ENCODE peak calls at places on chromosome 18, in seven cellular contexts. R, A, T, C, D, S and H are unnamed samples.

GRCh38 chr18:53422896-53423295 is 801.6 kb downstream of the MBD2 start:
- DNase-seq in R (no peak), C (no peak), S (no peak), A (no peak), D (no peak), T (no peak), H (no peak)

GRCh38 chr18:73535189-73535588 is 612.4 kb downstream of the FBXO15 start:
- DNase-seq in A (no peak), D (no peak), S (no peak), T (no peak), R (no peak), C (no peak), H (no peak)

GRCh38 chr18:78995740-78996395 is 16.2 kb downstream of the SALL3 start:
- DNase-seq in R (no peak), D (no peak), T (no peak), S (no peak), C (no peak), A (no peak), H (no peak)

GRCh38 chr18:25282282-25282681 is 69.7 kb downstream of the ZNF521 start:
- DNase-seq in T (no peak), S (no peak), A (no peak), D (no peak), C (no peak), R (no peak), H (no peak)

GRCh38 chr18:13136056-13136688 is 82.4 kb upstream of the LDLRAD4 start:
- DNase-seq in A (no peak), D (no peak), S (peak), C (no peak), R (no peak), T (no peak), H (no peak)

GRCh38 chr18:64183674-64184073 is 34.8 kb upstream of the LINC00305 start:
- DNase-seq in T (no peak), D (no peak), R (no peak), S (no peak), C (no peak), A (no peak), H (no peak)

GRCh38 chr18:13823707-13824395 is at the start of gene MC5R:
- DNase-seq in A (peak), T (peak), C (peak), D (peak), R (no peak), S (peak), H (no peak)

GRCh38 chr18:75654928-75655745 is 227.6 kb upstream of the SMIM21 start:
- DNase-seq in A (no peak), S (no peak), D (no peak), C (no peak), R (no peak), T (no peak), H (no peak)

GRCh38 chr18:8707946-8708345 is 2.6 kb downstream of the MTCL1 start:
- DNase-seq in A (no peak), D (no peak), C (peak), T (no peak), R (no peak), S (no peak), H (no peak)

GRCh38 chr18:22503803-22504202 is 86.1 kb upstream of the CTAGE1 start:
- DNase-seq in R (no peak), S (peak), D (no peak), A (no peak), T (peak), C (no peak), H (peak)

GRCh38 chr18:79611040-79611681 is 68.4 kb upstream of the CTDP1 start:
- DNase-seq in S (peak), R (peak), A (no peak), D (no peak), C (no peak), T (no peak), H (peak)

GRCh38 chr18:48979944-48980890 is 29.5 kb upstream of the SMAD7 start:
- DNase-seq in T (no peak), S (peak), R (no peak), A (no peak), C (peak), D (no peak), H (no peak)

GRCh38 chr18:54149078-54149697 is 75.3 kb downstream of the MBD2 start:
- DNase-seq in A (no peak), D (peak), C (peak), R (peak), S (peak), T (peak), H (no peak)

GRCh38 chr18:40283560-40283959 is 1671.5 kb upstream of the PIK3C3 start:
- DNase-seq in S (no peak), R (no peak), C (no peak), T (no peak), D (no peak), A (no peak), H (no peak)

GRCh38 chr18:32812342-32812741 is 39.5 kb upstream of the KLHL14 start:
- DNase-seq in T (no peak), S (no peak), C (no peak), D (no peak), R (no peak), A (no peak), H (no peak)

GRCh38 chr18:78913395-78913794 is 66.2 kb upstream of the SALL3 start:
- DNase-seq in S (no peak), A (no peak), R (no peak), D (no peak), C (no peak), T (no peak), H (peak)

GRCh38 chr18:48216639-48217280 is 192.4 kb downstream of the ZBTB7C start:
- DNase-seq in T (no peak), S (no peak), R (no peak), D (no peak), A (no peak), C (no peak), H (no peak)

GRCh38 chr18:69447886-69448285 is 47.2 kb downstream of the DOK6 start:
- DNase-seq in C (no peak), T (no peak), S (no peak), D (no peak), R (no peak), A (no peak), H (no peak)

GRCh38 chr18:79195716-79196683 is 126.8 kb downstream of the ATP9B start:
- DNase-seq in R (no peak), S (no peak), C (no peak), T (no peak), A (no peak), D (no peak), H (no peak)

GRCh38 chr18:49155410-49155809 is 204.6 kb upstream of the SMAD7 start:
- DNase-seq in A (no peak), D (no peak), S (no peak), R (no peak), C (no peak), T (no peak), H (no peak)

GRCh38 chr18:5518899-5519371 is 24.9 kb downstream of the EPB41L3 start:
- DNase-seq in T (peak), C (no peak), D (no peak), S (no peak), A (no peak), R (no peak), H (no peak)

GRCh38 chr18:2515408-2515807 is 55.9 kb downstream of the METTL4 start:
- DNase-seq in A (no peak), D (no peak), S (peak), T (peak), R (peak), C (no peak), H (no peak)

GRCh38 chr18:48951448-48952286 is 902 bp upstream of the SMAD7 start:
- DNase-seq in C (peak), T (peak), A (peak), D (peak), S (peak), R (no peak), H (peak)

GRCh38 chr18:54975598-54975997 is 16.3 kb upstream of the CCDC68 start:
- DNase-seq in D (no peak), C (no peak), T (no peak), A (no peak), R (no peak), S (peak), H (no peak)

GRCh38 chr18:55997156-55997561 is 409.2 kb upstream of the TCF4 start:
- DNase-seq in D (no peak), T (no peak), A (no peak), C (no peak), R (no peak), S (peak), H (no peak)

GRCh38 chr18:63298393-63299015 is 21.1 kb downstream of the BCL2 start:
- DNase-seq in D (no peak), A (no peak), T (no peak), S (no peak), R (no peak), C (no peak), H (no peak)